ENCODE peak calls at places on chromosomes 7 and 10, in seven cellular contexts. Y, Q, N, I, H, W and X are unnamed samples.

GRCh38 chr10:71087622-71088021 is 124.7 kb upstream of the UNC5B start:
- DNase-seq in Y (no peak), Q (no peak), N (no peak), I (peak; percentile 13), H (no peak), W (no peak), X (no peak)

GRCh38 chr7:64876792-64877713 is 26.0 kb upstream of the ZNF273 start:
- DNase-seq in Y (peak; percentile 76), Q (peak; percentile 61), N (no peak), I (peak; percentile 72), H (peak; percentile 64), W (peak; percentile 83), X (peak; percentile 70)

GRCh38 chr7:131897016-131897789 is 340.8 kb upstream of the PODXL start:
- DNase-seq in Y (peak; percentile 33), Q (no peak), N (peak; percentile 93), I (no peak), H (no peak), W (no peak), X (no peak)

GRCh38 chr10:71911296-71911954 is 52.8 kb upstream of the CHST3 start:
- DNase-seq in Y (no peak), Q (no peak), N (no peak), I (no peak), H (no peak), W (no peak), X (no peak)

GRCh38 chr10:16644146-16644545 is 122.5 kb upstream of the C1QL3 start:
- DNase-seq in Y (no peak), Q (no peak), N (peak; percentile 55), I (no peak), H (no peak), W (no peak), X (no peak)

GRCh38 chr7:156034397-156034796 is 222.1 kb upstream of the SHH start:
- DNase-seq in Y (no peak), Q (no peak), N (no peak), I (no peak), H (no peak), W (no peak), X (no peak)

GRCh38 chr7:105838273-105839141 is 37.9 kb downstream of the ATXN7L1 start:
- DNase-seq in Y (peak; percentile 30), Q (no peak), N (peak; percentile 81), I (peak; percentile 58), H (no peak), W (no peak), X (no peak)

GRCh38 chr7:71334541-71334940 is 202.6 kb downstream of the GALNT17 start:
- DNase-seq in Y (no peak), Q (no peak), N (no peak), I (no peak), H (no peak), W (no peak), X (no peak)

GRCh38 chr7:158016171-158017087 is 571.2 kb downstream of the PTPRN2 start:
- DNase-seq in Y (peak; percentile 25), Q (peak; percentile 77), N (no peak), I (peak; percentile 70), H (no peak), W (no peak), X (no peak)

GRCh38 chr7:150989456-150989855 is 1.4 kb upstream of the NOS3 start:
- DNase-seq in Y (no peak), Q (no peak), N (no peak), I (no peak), H (no peak), W (no peak), X (no peak)

GRCh38 chr7:266851-267840 is 22.8 kb upstream of the FOXL3 start:
- DNase-seq in Y (peak; percentile 45), Q (peak; percentile 18), N (no peak), I (peak; percentile 55), H (no peak), W (peak; percentile 80), X (no peak)

GRCh38 chr10:112716924-112717348 is 233.1 kb upstream of the TCF7L2 start:
- DNase-seq in Y (no peak), Q (no peak), N (peak; percentile 54), I (peak; percentile 26), H (no peak), W (no peak), X (no peak)

GRCh38 chr10:48195803-48196202 is 78.7 kb downstream of the FRMPD2 start:
- DNase-seq in Y (no peak), Q (no peak), N (no peak), I (no peak), H (no peak), W (no peak), X (no peak)

GRCh38 chr10:103854265-103854686 is 1.1 kb downstream of the SH3PXD2A start:
- DNase-seq in Y (peak; percentile 77), Q (peak; percentile 65), N (no peak), I (no peak), H (no peak), W (no peak), X (no peak)

GRCh38 chr10:75334720-75335119 is 66.8 kb downstream of the ZNF503 start:
- DNase-seq in Y (no peak), Q (no peak), N (no peak), I (no peak), H (no peak), W (no peak), X (no peak)

GRCh38 chr10:82827901-82828300 is 952.9 kb downstream of the NRG3 start:
- DNase-seq in Y (no peak), Q (no peak), N (no peak), I (no peak), H (no peak), W (no peak), X (no peak)

GRCh38 chr10:132102071-132102716 is 36.4 kb downstream of the JAKMIP3 start:
- DNase-seq in Y (no peak), Q (no peak), N (no peak), I (peak; percentile 6), H (no peak), W (peak; percentile 56), X (no peak)

GRCh38 chr10:58672855-58673254 is 160.2 kb downstream of the BICC1 start:
- DNase-seq in Y (no peak), Q (no peak), N (no peak), I (no peak), H (no peak), W (no peak), X (no peak)

GRCh38 chr10:61815505-61815904 is 86.0 kb upstream of the ARID5B start:
- DNase-seq in Y (no peak), Q (no peak), N (peak; percentile 25), I (no peak), H (no peak), W (no peak), X (no peak)

GRCh38 chr10:85645851-85646250 is 720.7 kb downstream of the GRID1 start:
- DNase-seq in Y (no peak), Q (no peak), N (no peak), I (no peak), H (no peak), W (no peak), X (no peak)
- H3K27ac ChIP-seq in Y (no peak overlapping the region), Q (no peak overlapping the region), N (no peak overlapping the region), I (no peak overlapping the region), H (no peak overlapping the region), W (no peak overlapping the region), X (no peak overlapping the region)

GRCh38 chr7:36717596-36717995 is 6.7 kb downstream of the AOAH start:
- DNase-seq in Y (no peak), Q (no peak), N (no peak), I (no peak), H (no peak), W (no peak), X (no peak)
- H3K27ac ChIP-seq in Y (no peak overlapping the region), Q (no peak overlapping the region), N (no peak overlapping the region), I (no peak overlapping the region), H (no peak overlapping the region), W (no peak overlapping the region), X (no peak overlapping the region)

DNA sequence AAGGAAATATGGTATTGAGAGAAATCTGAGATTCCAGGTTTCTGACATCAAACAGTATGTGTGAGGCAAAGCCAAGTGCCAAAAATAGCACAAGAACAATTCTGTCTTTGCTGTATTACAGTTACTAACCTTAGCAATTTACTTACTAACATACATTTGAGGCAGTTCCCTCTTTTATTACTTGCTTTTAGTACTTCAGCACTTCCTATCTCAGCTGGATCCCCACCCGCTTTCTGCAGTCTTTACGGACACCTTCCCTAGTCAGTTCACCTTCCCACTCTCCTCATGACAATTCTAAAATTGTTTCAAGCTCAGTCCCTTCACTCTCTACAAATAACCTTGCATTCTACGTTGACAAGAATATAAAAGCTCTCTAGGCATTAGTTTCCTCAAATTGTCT is 79.2 kb downstream of the ELAPOR2 start:
- DNase-seq in Y (no peak), Q (no peak), N (no peak), I (no peak), H (no peak), W (no peak), X (no peak)
- H3K27ac ChIP-seq in Y (peak overlapping the region; percentile 76), Q (no peak overlapping the region), N (no peak overlapping the region), I (no peak overlapping the region), H (no peak overlapping the region), W (no peak overlapping the region), X (no peak overlapping the region)

DNA sequence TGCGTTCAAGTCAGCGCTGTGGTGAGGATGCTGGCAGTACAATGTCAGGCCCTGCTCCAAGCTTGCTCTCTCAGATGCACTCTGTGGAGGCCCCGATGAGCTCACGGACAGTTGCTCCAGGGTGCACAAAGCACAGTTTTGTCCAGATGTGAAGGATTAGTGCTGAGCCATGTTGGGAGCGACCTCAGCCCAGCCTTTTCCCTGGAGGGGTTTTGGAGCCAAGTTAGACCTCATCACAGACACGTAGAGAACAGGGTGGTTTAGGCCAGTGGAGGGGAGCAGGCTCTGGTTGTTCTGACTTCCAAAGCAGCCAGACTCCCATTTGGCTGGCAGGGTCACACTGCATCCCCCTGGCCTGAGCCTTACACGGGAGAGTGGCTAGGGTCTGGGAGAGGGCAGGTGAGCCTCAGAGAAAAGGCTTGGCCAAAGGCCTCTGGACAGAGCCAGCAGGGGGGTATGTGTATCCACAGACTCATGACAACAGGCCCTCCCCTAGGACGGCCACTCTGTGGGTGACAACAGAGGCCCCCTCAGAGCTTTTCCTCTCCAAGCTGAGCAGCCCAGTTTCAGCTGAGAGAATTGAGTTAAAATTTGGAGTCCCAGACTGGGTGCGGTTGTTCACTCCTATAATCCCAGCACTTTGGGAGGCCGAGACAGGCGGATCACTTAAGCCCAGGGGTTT is 4.6 kb downstream of the PLAC9 start:
- DNase-seq in Y (no peak), Q (peak; percentile 11), N (no peak), I (no peak), H (no peak), W (no peak), X (no peak)
- H3K27ac ChIP-seq in Y (no peak overlapping the region), Q (no peak overlapping the region), N (no peak overlapping the region), I (no peak overlapping the region), H (no peak overlapping the region), W (no peak overlapping the region), X (no peak overlapping the region)